ENCODE peak calls at places on chromosomes 12 and 14, in four cellular contexts. C is adrenal gland, D is breast epithelium, B is A549. W is an unnamed sample. For H3K4me1, the result is how much of the 10 kb centered on the place peaks cover.

GRCh38 chr14:51283402-51283825 is 43.4 kb downstream of the TMX1 start:
- DNase-seq in D (no peak), B (peak), C (no peak), W (no peak)

GRCh38 chr12:75994069-75994740 is 37.4 kb downstream of the PHLDA1 start:
- DNase-seq in B (no peak), D (no peak), C (no peak), W (no peak)

GRCh38 chr14:63501429-63501828 is 41.7 kb downstream of the PPP2R5E start:
- DNase-seq in C (no peak), D (no peak), B (no peak), W (no peak)

GRCh38 chr12:34396006-34396860 is 373.9 kb downstream of the ALG10 start:
- DNase-seq in C (peak), D (no peak), B (no peak), W (peak)

GRCh38 chr14:22610931-22611330 is 12.8 kb downstream of the ABHD4 start:
- DNase-seq in D (no peak), C (no peak), B (no peak), W (no peak)

GRCh38 chr12:20490213-20490612 is 121.9 kb downstream of the PDE3A start:
- DNase-seq in D (no peak), B (no peak), C (no peak), W (no peak)

GRCh38 chr14:86712727-86713126 is 1182.8 kb downstream of the FLRT2 start:
- DNase-seq in C (no peak), D (no peak), B (no peak), W (no peak)

GRCh38 chr12:24780969-24781368 is 167.9 kb downstream of the BCAT1 start:
- DNase-seq in D (no peak), C (no peak), B (no peak), W (no peak)

GRCh38 chr12:1946311-1946710 is 27.9 kb upstream of the CACNA2D4 start:
- DNase-seq in C (peak), D (no peak), B (no peak), W (no peak)

GRCh38 chr14:99853206-99853605 is 60.0 kb downstream of the EML1 start:
- DNase-seq in D (no peak), B (no peak), C (no peak), W (no peak)

GRCh38 chr12:53659011-53659551 is 16.8 kb downstream of the ATP5MC2 start:
- DNase-seq in D (peak), C (no peak), B (peak), W (peak)

GRCh38 chr14:22296722-22297121 is 292.3 kb downstream of the DAD1 start:
- DNase-seq in B (no peak), D (no peak), C (no peak), W (no peak)

GRCh38 chr12:113057565-113058485 is 1.3 kb downstream of the DTX1 start:
- DNase-seq in D (no peak), B (no peak), C (no peak), W (no peak)

GRCh38 chr12:118359541-118359915 is 13.2 kb downstream of the TAOK3 start:
- DNase-seq in C (no peak), D (no peak), B (no peak), W (peak)

GRCh38 chr14:81164167-81164774 is 56.5 kb downstream of the GTF2A1 start:
- DNase-seq in C (peak), D (no peak), B (peak), W (peak)

GRCh38 chr14:51518280-51518679 is 133.4 kb upstream of the FRMD6 start:
- DNase-seq in C (no peak), D (no peak), B (no peak), W (no peak)

DNA sequence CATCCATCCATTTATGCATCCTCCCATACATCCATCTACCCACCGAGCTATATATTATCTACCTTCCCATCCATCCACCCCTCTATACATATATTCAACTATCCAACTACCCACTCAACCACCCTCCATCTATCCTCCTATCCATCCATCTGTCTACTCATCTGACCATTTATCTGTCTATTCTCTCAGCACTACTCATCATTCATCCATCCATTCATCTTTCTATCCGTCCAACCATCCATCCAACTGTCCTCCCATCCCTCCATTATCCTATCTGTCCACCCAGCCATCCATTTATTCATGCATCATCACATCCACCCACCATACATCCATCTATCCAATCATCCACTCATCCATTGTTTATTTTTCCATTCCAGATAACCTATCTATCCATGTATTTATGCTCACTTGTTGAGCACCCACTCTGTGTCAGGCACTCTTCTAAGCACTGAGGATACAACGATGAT is 11.5 kb downstream of the ASB2 start:
- DNase-seq in C (no peak), B (no peak), D (no peak), W (no peak)
- H3K4me1 ChIP-seq in C (under half), B (under half), D (under half), W (under half)

GRCh38 chr12:32532415-32532814 is 133.1 kb downstream of the FGD4 start:
- DNase-seq in C (no peak), B (no peak), D (no peak), W (no peak)
- TF ChIP-seq POLR2A in C (no peak), B (no peak), D (no peak), W (no peak)

DNA sequence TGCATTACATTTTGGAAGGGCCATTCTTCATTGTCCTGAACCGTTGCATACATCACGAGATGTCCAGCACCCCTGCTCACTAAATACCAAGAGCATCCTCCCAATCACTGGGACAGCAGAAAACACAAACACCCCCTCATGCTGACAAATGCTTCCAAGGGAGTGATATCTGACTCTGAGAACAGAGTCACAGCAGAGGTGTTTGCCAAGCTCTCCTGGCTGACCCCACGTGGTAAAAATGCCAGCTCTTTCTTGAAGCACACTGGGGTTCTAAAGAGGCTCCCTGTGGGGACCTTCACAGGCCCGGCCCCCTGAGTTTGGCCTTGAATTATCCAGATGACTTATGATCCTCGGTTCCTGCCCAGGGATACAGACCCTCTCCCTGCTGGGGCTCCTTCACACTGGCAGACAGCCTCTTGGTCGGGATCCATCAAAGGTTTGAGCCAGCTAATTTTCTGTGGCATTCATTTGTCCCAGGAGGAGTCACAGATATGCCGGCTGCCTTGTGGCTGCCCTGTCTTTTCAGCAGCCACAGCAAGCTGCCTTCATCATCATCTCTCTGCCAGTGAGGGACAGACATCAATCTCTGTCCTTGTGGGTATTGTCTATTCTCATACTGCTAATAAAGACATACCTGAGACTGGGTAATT is 43.1 kb upstream of the PSMC1 start:
- DNase-seq in B (no peak), C (no peak), D (no peak), W (no peak)
- H3K4me1 ChIP-seq in B (under half), C (under half), D (under half), W (under half)

GRCh38 chr12:66169221-66170170 is at the start of gene TMBIM4:
- DNase-seq in C (peak), D (peak), B (peak), W (peak)
- TF ChIP-seq POLR2A in C (peak), D (peak), B (peak), W (peak)